ENCODE peak calls at places on chromosomes 5 and 9, in ten cellular contexts. One of them, this sample, is unnamed.

GRCh38 chr9:117548556-117548955 is 133.7 kb upstream of the ASTN2 start:
- DNase-seq in GM20000: no peak
- DNase-seq in neuronal stem cell: no peak
- DNase-seq in RWPE2: no peak
- DNase-seq in H7: no peak
- DNase-seq in CD4-positive, alpha-beta T cell: no peak
- DNase-seq in uterus: no peak
- DNase-seq in anterior cingulate cortex: no peak
- DNase-seq in HTR-8/SVneo: no peak
- DNase-seq in hippocampal formation: no peak
- DNase-seq in this sample: no peak

GRCh38 chr5:105392122-105392709 is 1829.6 kb upstream of the NUDT12 start:
- DNase-seq in GM20000: no peak
- DNase-seq in neuronal stem cell: no peak
- DNase-seq in RWPE2: peak
- DNase-seq in H7: peak
- DNase-seq in CD4-positive, alpha-beta T cell: no peak
- DNase-seq in uterus: no peak
- DNase-seq in anterior cingulate cortex: no peak
- DNase-seq in HTR-8/SVneo: no peak
- DNase-seq in hippocampal formation: no peak
- DNase-seq in this sample: no peak

GRCh38 chr5:103505581-103506305 is 56.8 kb downstream of the NUDT12 start:
- DNase-seq in GM20000: no peak
- DNase-seq in neuronal stem cell: no peak
- DNase-seq in RWPE2: no peak
- DNase-seq in H7: no peak
- DNase-seq in CD4-positive, alpha-beta T cell: no peak
- DNase-seq in uterus: no peak
- DNase-seq in anterior cingulate cortex: no peak
- DNase-seq in HTR-8/SVneo: no peak
- DNase-seq in hippocampal formation: no peak
- DNase-seq in this sample: no peak

GRCh38 chr9:119195521-119195920 is 173.7 kb downstream of the BRINP1 start:
- DNase-seq in GM20000: no peak
- DNase-seq in neuronal stem cell: no peak
- DNase-seq in RWPE2: no peak
- DNase-seq in H7: peak
- DNase-seq in CD4-positive, alpha-beta T cell: no peak
- DNase-seq in uterus: no peak
- DNase-seq in anterior cingulate cortex: no peak
- DNase-seq in HTR-8/SVneo: no peak
- DNase-seq in hippocampal formation: no peak
- DNase-seq in this sample: no peak

GRCh38 chr5:32692066-32692746 is 18.9 kb upstream of the NPR3 start:
- DNase-seq in GM20000: no peak
- DNase-seq in neuronal stem cell: no peak
- DNase-seq in RWPE2: no peak
- DNase-seq in H7: no peak
- DNase-seq in CD4-positive, alpha-beta T cell: no peak
- DNase-seq in uterus: no peak
- DNase-seq in anterior cingulate cortex: no peak
- DNase-seq in HTR-8/SVneo: peak
- DNase-seq in hippocampal formation: no peak
- DNase-seq in this sample: no peak

GRCh38 chr9:96169488-96169887 is 132.5 kb downstream of the HSD17B3 start:
- DNase-seq in GM20000: no peak
- DNase-seq in neuronal stem cell: peak
- DNase-seq in RWPE2: no peak
- DNase-seq in H7: peak
- DNase-seq in CD4-positive, alpha-beta T cell: no peak
- DNase-seq in uterus: no peak
- DNase-seq in anterior cingulate cortex: no peak
- DNase-seq in HTR-8/SVneo: peak
- DNase-seq in hippocampal formation: no peak
- DNase-seq in this sample: peak

GRCh38 chr5:157306690-157307089 is 40.8 kb downstream of the CYFIP2 start:
- DNase-seq in GM20000: no peak
- DNase-seq in neuronal stem cell: no peak
- DNase-seq in RWPE2: no peak
- DNase-seq in H7: no peak
- DNase-seq in CD4-positive, alpha-beta T cell: peak
- DNase-seq in uterus: no peak
- DNase-seq in anterior cingulate cortex: no peak
- DNase-seq in HTR-8/SVneo: no peak
- DNase-seq in hippocampal formation: no peak
- DNase-seq in this sample: no peak

GRCh38 chr5:78621269-78621871 is 27.2 kb downstream of the LHFPL2 start:
- DNase-seq in GM20000: no peak
- DNase-seq in neuronal stem cell: no peak
- DNase-seq in RWPE2: no peak
- DNase-seq in H7: no peak
- DNase-seq in CD4-positive, alpha-beta T cell: no peak
- DNase-seq in uterus: no peak
- DNase-seq in anterior cingulate cortex: no peak
- DNase-seq in HTR-8/SVneo: no peak
- DNase-seq in hippocampal formation: no peak
- DNase-seq in this sample: no peak

GRCh38 chr9:99050292-99050911 is 54.5 kb upstream of the TGFBR1 start:
- DNase-seq in GM20000: no peak
- DNase-seq in neuronal stem cell: no peak
- DNase-seq in RWPE2: no peak
- DNase-seq in H7: no peak
- DNase-seq in CD4-positive, alpha-beta T cell: no peak
- DNase-seq in uterus: no peak
- DNase-seq in anterior cingulate cortex: no peak
- DNase-seq in HTR-8/SVneo: no peak
- DNase-seq in hippocampal formation: no peak
- DNase-seq in this sample: no peak

This sample was measured in putamen.